ENCODE peak calls at places on chromosomes 11 and 22, in eight cellular contexts. One of them, this sample, is unnamed.
A peak's percentile ranks its signal among the peaks of the same experiment; 100 is the strongest.

GRCh38 chr22:50000587-50001387 is 11.8 kb downstream of the IL17REL start:
- DNase-seq in AG04450: no peak
- DNase-seq in OCI-LY7: no peak
- DNase-seq in dorsolateral prefrontal cortex: no peak
- DNase-seq in GM06990: no peak
- DNase-seq in cardiac fibroblast: no peak
- DNase-seq in astrocyte of the spinal cord: no peak
- DNase-seq in kidney epithelial cell: no peak
- DNase-seq in this sample: no peak

GRCh38 chr22:45006101-45006872 is 3.5 kb downstream of the PHF21B start:
- DNase-seq in cardiac fibroblast: no peak
- DNase-seq in AG04450: no peak
- DNase-seq in astrocyte of the spinal cord: no peak
- DNase-seq in dorsolateral prefrontal cortex: no peak
- DNase-seq in OCI-LY7: no peak
- DNase-seq in GM06990: no peak
- DNase-seq in kidney epithelial cell: no peak
- DNase-seq in this sample: peak; percentile 7

GRCh38 chr22:50469377-50470305 is 5.2 kb downstream of the SBF1 start:
- DNase-seq in kidney epithelial cell: peak; percentile 37
- DNase-seq in cardiac fibroblast: peak; percentile 21
- DNase-seq in GM06990: peak; percentile 94
- DNase-seq in OCI-LY7: peak; percentile 98
- DNase-seq in astrocyte of the spinal cord: peak; percentile 51
- DNase-seq in dorsolateral prefrontal cortex: no peak
- DNase-seq in AG04450: no peak
- DNase-seq in this sample: peak; percentile 31

GRCh38 chr11:17277024-17277584 is 565 bp downstream of the NUCB2 start:
- DNase-seq in cardiac fibroblast: peak; percentile 65
- DNase-seq in dorsolateral prefrontal cortex: no peak
- DNase-seq in GM06990: no peak
- DNase-seq in AG04450: no peak
- DNase-seq in astrocyte of the spinal cord: peak; percentile 51
- DNase-seq in kidney epithelial cell: no peak
- DNase-seq in OCI-LY7: peak; percentile 63
- DNase-seq in this sample: peak; percentile 46

GRCh38 chr11:60197442-60197841 is 14.6 kb upstream of the MS4A6A start:
- DNase-seq in OCI-LY7: no peak
- DNase-seq in GM06990: no peak
- DNase-seq in kidney epithelial cell: no peak
- DNase-seq in AG04450: no peak
- DNase-seq in cardiac fibroblast: no peak
- DNase-seq in dorsolateral prefrontal cortex: no peak
- DNase-seq in astrocyte of the spinal cord: no peak
- DNase-seq in this sample: no peak

GRCh38 chr11:15800121-15800800 is 556.1 kb downstream of the SOX6 start:
- DNase-seq in dorsolateral prefrontal cortex: no peak
- DNase-seq in OCI-LY7: no peak
- DNase-seq in cardiac fibroblast: peak; percentile 94
- DNase-seq in astrocyte of the spinal cord: peak; percentile 94
- DNase-seq in AG04450: no peak
- DNase-seq in GM06990: no peak
- DNase-seq in kidney epithelial cell: no peak
- DNase-seq in this sample: peak; percentile 76

GRCh38 chr22:49586244-49586748 is 241.4 kb downstream of the BRD1 start:
- DNase-seq in dorsolateral prefrontal cortex: peak; percentile 4
- DNase-seq in kidney epithelial cell: no peak
- DNase-seq in cardiac fibroblast: no peak
- DNase-seq in OCI-LY7: no peak
- DNase-seq in astrocyte of the spinal cord: no peak
- DNase-seq in AG04450: no peak
- DNase-seq in GM06990: no peak
- DNase-seq in this sample: no peak

GRCh38 chr11:61793829-61794204 is 1.1 kb downstream of the FEN1 start:
- DNase-seq in dorsolateral prefrontal cortex: no peak
- DNase-seq in GM06990: no peak
- DNase-seq in kidney epithelial cell: no peak
- DNase-seq in OCI-LY7: no peak
- DNase-seq in cardiac fibroblast: no peak
- DNase-seq in astrocyte of the spinal cord: no peak
- DNase-seq in AG04450: no peak
- DNase-seq in this sample: no peak

GRCh38 chr22:45612451-45612901 is 59.2 kb upstream of the ATXN10 start:
- DNase-seq in kidney epithelial cell: peak; percentile 86
- DNase-seq in astrocyte of the spinal cord: peak; percentile 82
- DNase-seq in OCI-LY7: no peak
- DNase-seq in AG04450: peak; percentile 42
- DNase-seq in GM06990: no peak
- DNase-seq in dorsolateral prefrontal cortex: no peak
- DNase-seq in cardiac fibroblast: peak; percentile 78
- DNase-seq in this sample: peak; percentile 73

GRCh38 chr11:18754308-18754707 is 28.3 kb upstream of the IGSF22 start:
- DNase-seq in GM06990: no peak
- DNase-seq in AG04450: no peak
- DNase-seq in cardiac fibroblast: peak; percentile 13
- DNase-seq in dorsolateral prefrontal cortex: no peak
- DNase-seq in astrocyte of the spinal cord: peak; percentile 7
- DNase-seq in kidney epithelial cell: no peak
- DNase-seq in OCI-LY7: no peak
- DNase-seq in this sample: no peak

GRCh38 chr22:46561435-46561905 is 24.1 kb upstream of the CELSR1 start:
- DNase-seq in cardiac fibroblast: no peak
- DNase-seq in AG04450: no peak
- DNase-seq in astrocyte of the spinal cord: no peak
- DNase-seq in OCI-LY7: peak; percentile 95
- DNase-seq in GM06990: no peak
- DNase-seq in dorsolateral prefrontal cortex: no peak
- DNase-seq in kidney epithelial cell: no peak
- DNase-seq in this sample: no peak

GRCh38 chr11:1772270-1773130 is 8.8 kb upstream of the CTSD start:
- DNase-seq in GM06990: no peak
- DNase-seq in cardiac fibroblast: peak; percentile 90
- DNase-seq in kidney epithelial cell: peak; percentile 91
- DNase-seq in AG04450: peak; percentile 64
- DNase-seq in dorsolateral prefrontal cortex: no peak
- DNase-seq in OCI-LY7: peak; percentile 13
- DNase-seq in astrocyte of the spinal cord: peak; percentile 96
- DNase-seq in this sample: peak; percentile 88

GRCh38 chr22:49466926-49467590 is 360.6 kb downstream of the BRD1 start:
- DNase-seq in OCI-LY7: peak; percentile 54
- DNase-seq in kidney epithelial cell: no peak
- DNase-seq in GM06990: no peak
- DNase-seq in astrocyte of the spinal cord: no peak
- DNase-seq in AG04450: no peak
- DNase-seq in dorsolateral prefrontal cortex: no peak
- DNase-seq in cardiac fibroblast: no peak
- DNase-seq in this sample: no peak

GRCh38 chr11:11586465-11586864 is 35.3 kb downstream of the GALNT18 start:
- DNase-seq in dorsolateral prefrontal cortex: no peak
- DNase-seq in kidney epithelial cell: no peak
- DNase-seq in OCI-LY7: no peak
- DNase-seq in astrocyte of the spinal cord: no peak
- DNase-seq in cardiac fibroblast: no peak
- DNase-seq in GM06990: no peak
- DNase-seq in AG04450: no peak
- DNase-seq in this sample: no peak

GRCh38 chr11:35796542-35796941 is 134.0 kb downstream of the TRIM44 start:
- DNase-seq in AG04450: no peak
- DNase-seq in dorsolateral prefrontal cortex: no peak
- DNase-seq in kidney epithelial cell: no peak
- DNase-seq in cardiac fibroblast: peak; percentile 54
- DNase-seq in OCI-LY7: no peak
- DNase-seq in astrocyte of the spinal cord: peak; percentile 25
- DNase-seq in GM06990: no peak
- DNase-seq in this sample: peak; percentile 65

GRCh38 chr22:29139965-29140782 is 65.5 kb upstream of the EMID1 start:
- DNase-seq in AG04450: no peak
- DNase-seq in GM06990: no peak
- DNase-seq in OCI-LY7: no peak
- DNase-seq in cardiac fibroblast: peak; percentile 39
- DNase-seq in astrocyte of the spinal cord: no peak
- DNase-seq in kidney epithelial cell: no peak
- DNase-seq in dorsolateral prefrontal cortex: no peak
- DNase-seq in this sample: peak; percentile 90

GRCh38 chr22:36166518-36167220 is 6.1 kb upstream of the APOL3 start:
- DNase-seq in astrocyte of the spinal cord: no peak
- DNase-seq in kidney epithelial cell: no peak
- DNase-seq in OCI-LY7: no peak
- DNase-seq in AG04450: no peak
- DNase-seq in cardiac fibroblast: no peak
- DNase-seq in GM06990: no peak
- DNase-seq in dorsolateral prefrontal cortex: no peak
- DNase-seq in this sample: no peak

GRCh38 chr11:2445107-2445947 is 519 bp downstream of the KCNQ1 start:
- DNase-seq in AG04450: no peak
- DNase-seq in GM06990: no peak
- DNase-seq in kidney epithelial cell: no peak
- DNase-seq in dorsolateral prefrontal cortex: no peak
- DNase-seq in cardiac fibroblast: no peak
- DNase-seq in OCI-LY7: no peak
- DNase-seq in astrocyte of the spinal cord: no peak
- DNase-seq in this sample: no peak

GRCh38 chr11:103878646-103879045 is 157.8 kb upstream of the DDI1 start:
- DNase-seq in OCI-LY7: no peak
- DNase-seq in AG04450: no peak
- DNase-seq in GM06990: no peak
- DNase-seq in dorsolateral prefrontal cortex: no peak
- DNase-seq in cardiac fibroblast: no peak
- DNase-seq in astrocyte of the spinal cord: no peak
- DNase-seq in kidney epithelial cell: no peak
- DNase-seq in this sample: no peak

GRCh38 chr11:103880968-103881367 is 155.5 kb upstream of the DDI1 start:
- DNase-seq in kidney epithelial cell: no peak
- DNase-seq in cardiac fibroblast: no peak
- DNase-seq in AG04450: no peak
- DNase-seq in astrocyte of the spinal cord: no peak
- DNase-seq in GM06990: no peak
- DNase-seq in OCI-LY7: no peak
- DNase-seq in dorsolateral prefrontal cortex: no peak
- DNase-seq in this sample: no peak

GRCh38 chr11:103875855-103876510 is 160.5 kb upstream of the DDI1 start:
- DNase-seq in dorsolateral prefrontal cortex: no peak
- DNase-seq in GM06990: no peak
- DNase-seq in astrocyte of the spinal cord: no peak
- DNase-seq in OCI-LY7: peak; percentile 70
- DNase-seq in kidney epithelial cell: no peak
- DNase-seq in AG04450: no peak
- DNase-seq in cardiac fibroblast: no peak
- DNase-seq in this sample: no peak

GRCh38 chr11:103881518-103882070 is 154.8 kb upstream of the DDI1 start:
- DNase-seq in astrocyte of the spinal cord: no peak
- DNase-seq in kidney epithelial cell: no peak
- DNase-seq in AG04450: no peak
- DNase-seq in cardiac fibroblast: no peak
- DNase-seq in GM06990: no peak
- DNase-seq in OCI-LY7: no peak
- DNase-seq in dorsolateral prefrontal cortex: no peak
- DNase-seq in this sample: no peak

GRCh38 chr11:103877221-103877620 is 159.2 kb upstream of the DDI1 start:
- DNase-seq in astrocyte of the spinal cord: peak; percentile 6
- DNase-seq in AG04450: no peak
- DNase-seq in OCI-LY7: peak; percentile 20
- DNase-seq in cardiac fibroblast: peak; percentile 18
- DNase-seq in kidney epithelial cell: no peak
- DNase-seq in dorsolateral prefrontal cortex: no peak
- DNase-seq in GM06990: no peak
- DNase-seq in this sample: peak; percentile 12
- TF ChIP-seq CTCF in astrocyte of the spinal cord: peak; percentile 32
- TF ChIP-seq CTCF in AG04450: no peak
- TF ChIP-seq CTCF in OCI-LY7: peak; percentile 52
- TF ChIP-seq CTCF in cardiac fibroblast: no peak
- TF ChIP-seq CTCF in kidney epithelial cell: no peak
- TF ChIP-seq CTCF in dorsolateral prefrontal cortex: peak; percentile 27
- TF ChIP-seq CTCF in GM06990: no peak
- TF ChIP-seq CTCF in this sample: peak; percentile 23

GRCh38 chr11:70828498-70829159 is 423.7 kb downstream of the SHANK2 start:
- DNase-seq in OCI-LY7: no peak
- DNase-seq in kidney epithelial cell: no peak
- DNase-seq in dorsolateral prefrontal cortex: no peak
- DNase-seq in astrocyte of the spinal cord: no peak
- DNase-seq in GM06990: no peak
- DNase-seq in cardiac fibroblast: no peak
- DNase-seq in AG04450: no peak
- DNase-seq in this sample: no peak
- TF ChIP-seq CTCF in OCI-LY7: no peak
- TF ChIP-seq CTCF in kidney epithelial cell: no peak
- TF ChIP-seq CTCF in dorsolateral prefrontal cortex: no peak
- TF ChIP-seq CTCF in astrocyte of the spinal cord: no peak
- TF ChIP-seq CTCF in GM06990: no peak
- TF ChIP-seq CTCF in cardiac fibroblast: no peak
- TF ChIP-seq CTCF in AG04450: no peak
- TF ChIP-seq CTCF in this sample: no peak

GRCh38 chr11:115665345-115665901 is 161.2 kb upstream of the CADM1 start:
- DNase-seq in cardiac fibroblast: no peak
- DNase-seq in GM06990: no peak
- DNase-seq in astrocyte of the spinal cord: no peak
- DNase-seq in AG04450: no peak
- DNase-seq in dorsolateral prefrontal cortex: no peak
- DNase-seq in OCI-LY7: no peak
- DNase-seq in kidney epithelial cell: no peak
- DNase-seq in this sample: no peak
- TF ChIP-seq CTCF in cardiac fibroblast: no peak
- TF ChIP-seq CTCF in GM06990: no peak
- TF ChIP-seq CTCF in astrocyte of the spinal cord: no peak
- TF ChIP-seq CTCF in AG04450: no peak
- TF ChIP-seq CTCF in dorsolateral prefrontal cortex: no peak
- TF ChIP-seq CTCF in OCI-LY7: no peak
- TF ChIP-seq CTCF in kidney epithelial cell: no peak
- TF ChIP-seq CTCF in this sample: no peak

GRCh38 chr11:111412293-111412692 is 33.2 kb upstream of the POU2AF1 start:
- DNase-seq in GM06990: no peak
- DNase-seq in AG04450: no peak
- DNase-seq in OCI-LY7: no peak
- DNase-seq in astrocyte of the spinal cord: no peak
- DNase-seq in kidney epithelial cell: no peak
- DNase-seq in cardiac fibroblast: no peak
- DNase-seq in dorsolateral prefrontal cortex: no peak
- DNase-seq in this sample: no peak
- TF ChIP-seq CTCF in GM06990: no peak
- TF ChIP-seq CTCF in AG04450: no peak
- TF ChIP-seq CTCF in OCI-LY7: no peak
- TF ChIP-seq CTCF in astrocyte of the spinal cord: no peak
- TF ChIP-seq CTCF in kidney epithelial cell: no peak
- TF ChIP-seq CTCF in cardiac fibroblast: no peak
- TF ChIP-seq CTCF in dorsolateral prefrontal cortex: no peak
- TF ChIP-seq CTCF in this sample: no peak

This sample was measured in fibroblast of villous mesenchyme.